ENCODE peak calls at places on chromosomes 3 and 15, in seven cellular contexts. D is stomach, B is HCT116, F is psoas muscle, K is fibroblast of lung, X is breast epithelium, A is suprapubic skin. U is an unnamed sample.

GRCh38 chr15:38085931-38086562 is 151.6 kb downstream of the TMCO5A start:
- DNase-seq in D (no peak), B (no peak), F (no peak), K (peak; percentile 91), X (no peak), A (no peak), U (no peak)

GRCh38 chr3:134666466-134666865 is 15.6 kb upstream of the KY start:
- DNase-seq in D (no peak), B (no peak), F (no peak), K (peak; percentile 44), X (no peak), A (no peak), U (no peak)

GRCh38 chr3:120741320-120741719 is 996 bp downstream of the RABL3 start:
- DNase-seq in D (no peak), B (no peak), F (no peak), K (no peak), X (no peak), A (no peak), U (no peak)

GRCh38 chr3:156388469-156389150 is 166.3 kb downstream of the SSR3 start:
- DNase-seq in D (no peak), B (no peak), F (no peak), K (peak; percentile 99), X (no peak), A (no peak), U (no peak)

GRCh38 chr3:117035785-117036184 is 326.2 kb downstream of the TUSC7 start:
- DNase-seq in D (no peak), B (no peak), F (peak; percentile 52), K (peak; percentile 4), X (no peak), A (no peak), U (peak; percentile 65)

GRCh38 chr3:59443618-59444292 is 393.9 kb upstream of the CFAP20DC start:
- DNase-seq in D (no peak), B (no peak), F (no peak), K (no peak), X (no peak), A (no peak), U (no peak)

GRCh38 chr3:168040624-168041208 is 55.0 kb downstream of the GOLIM4 start:
- DNase-seq in D (no peak), B (peak; percentile 32), F (no peak), K (peak; percentile 56), X (no peak), A (no peak), U (peak; percentile 50)

GRCh38 chr3:193240850-193241706 is at the start of gene PLAAT1:
- DNase-seq in D (peak; percentile 75), B (no peak), F (peak; percentile 90), K (peak; percentile 69), X (peak; percentile 29), A (no peak), U (peak; percentile 90)

GRCh38 chr3:114892880-114893279 is 254.2 kb downstream of the ZBTB20 start:
- DNase-seq in D (no peak), B (no peak), F (no peak), K (no peak), X (no peak), A (no peak), U (no peak)

GRCh38 chr15:59280855-59281254 is 74.2 kb downstream of the LDHAL6B start:
- DNase-seq in D (no peak), B (no peak), F (no peak), K (no peak), X (no peak), A (no peak), U (no peak)

GRCh38 chr3:126857928-126858327 is 125.0 kb upstream of the PLXNA1 start:
- DNase-seq in D (no peak), B (no peak), F (no peak), K (no peak), X (no peak), A (no peak), U (no peak)

GRCh38 chr15:77173487-77173886 is 102.6 kb upstream of the TSPAN3 start:
- DNase-seq in D (no peak), B (no peak), F (no peak), K (no peak), X (no peak), A (no peak), U (no peak)

GRCh38 chr3:66276705-66277274 is 56.0 kb downstream of the SLC25A26 start:
- DNase-seq in D (peak; percentile 68), B (peak; percentile 55), F (no peak), K (peak; percentile 63), X (peak; percentile 41), A (no peak), U (peak; percentile 84)

GRCh38 chr3:63912768-63913588 is 795 bp upstream of the SCAANT1 start:
- DNase-seq in D (peak; percentile 76), B (peak; percentile 32), F (peak; percentile 70), K (peak; percentile 77), X (peak; percentile 73), A (peak; percentile 83), U (peak; percentile 76)

GRCh38 chr3:105526349-105527111 is 159.8 kb downstream of the ALCAM start:
- DNase-seq in D (no peak), B (no peak), F (no peak), K (peak; percentile 73), X (no peak), A (no peak), U (no peak)

GRCh38 chr3:126926684-126927404 is 56.1 kb upstream of the PLXNA1 start:
- DNase-seq in D (no peak), B (peak; percentile 19), F (peak; percentile 76), K (peak; percentile 92), X (no peak), A (no peak), U (no peak)

GRCh38 chr15:74950078-74951000 is 6.2 kb downstream of the RPP25 start:
- DNase-seq in D (peak; percentile 85), B (peak; percentile 60), F (peak; percentile 68), K (peak; percentile 49), X (peak; percentile 67), A (peak; percentile 85), U (peak; percentile 97)

GRCh38 chr3:169662215-169663070 is 1.1 kb downstream of the MECOM start:
- DNase-seq in D (peak; percentile 79), B (peak; percentile 24), F (peak; percentile 78), K (peak; percentile 70), X (no peak), A (no peak), U (peak; percentile 94)

GRCh38 chr3:104911376-104911775 is 455.3 kb upstream of the ALCAM start:
- DNase-seq in D (no peak), B (no peak), F (no peak), K (no peak), X (no peak), A (no peak), U (no peak)

GRCh38 chr3:35721628-35722027 is 82.3 kb downstream of the ARPP21 start:
- DNase-seq in D (no peak), B (no peak), F (no peak), K (peak; percentile 24), X (no peak), A (no peak), U (no peak)

GRCh38 chr15:68797589-68798377 is 22.9 kb downstream of the ANP32A start:
- DNase-seq in D (no peak), B (no peak), F (no peak), K (no peak), X (no peak), A (no peak), U (no peak)

GRCh38 chr3:16982439-16982838 is 97.7 kb downstream of the PLCL2 start:
- DNase-seq in D (no peak), B (no peak), F (no peak), K (no peak), X (no peak), A (no peak), U (no peak)

GRCh38 chr3:194687638-194688206 is 2.0 kb downstream of the FAM43A start:
- DNase-seq in D (peak; percentile 79), B (no peak), F (peak; percentile 83), K (peak; percentile 69), X (peak; percentile 63), A (peak; percentile 85), U (peak; percentile 94)

GRCh38 chr3:48465531-48466378 is 19.2 kb downstream of the ATRIP start:
- DNase-seq in D (peak; percentile 97), B (peak; percentile 96), F (peak; percentile 98), K (peak; percentile 100), X (peak; percentile 99), A (peak; percentile 99), U (peak; percentile 99)
- H3K4me3 ChIP-seq in D (peak overlapping the region; percentile 51), B (peak overlapping the region; percentile 56), F (peak overlapping the region; percentile 77), K (peak overlapping the region; percentile 66), X (peak overlapping the region; percentile 56), A (peak overlapping the region; percentile 61), U (no peak overlapping the region)

DNA sequence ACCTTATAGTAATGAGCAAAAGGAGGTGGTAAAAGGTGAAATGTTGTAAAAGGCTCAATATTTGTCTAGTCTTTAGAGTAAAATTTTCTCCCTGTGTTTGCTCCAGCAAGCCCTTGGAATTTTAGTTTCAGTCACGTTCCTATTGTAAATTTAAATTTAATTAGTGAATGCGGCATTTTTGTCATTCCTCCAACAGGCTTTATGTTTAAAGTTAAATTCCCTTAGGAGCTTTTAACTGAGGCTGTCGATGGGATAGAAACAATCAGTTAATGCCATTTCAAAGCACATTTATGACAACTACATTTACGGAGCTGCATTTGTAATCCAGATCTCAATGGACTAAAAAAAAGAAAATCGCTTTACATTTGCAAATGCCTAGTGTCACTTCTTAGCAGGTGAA is 868 bp upstream of the GADL1 start:
- DNase-seq in D (no peak), B (no peak), F (no peak), K (no peak), X (no peak), A (no peak), U (no peak)
- H3K27ac ChIP-seq in D (no peak overlapping the region), B (no peak overlapping the region), F (peak overlapping the region; percentile 79), K (no peak overlapping the region), X (no peak overlapping the region), A (no peak overlapping the region), U (no peak overlapping the region)

DNA sequence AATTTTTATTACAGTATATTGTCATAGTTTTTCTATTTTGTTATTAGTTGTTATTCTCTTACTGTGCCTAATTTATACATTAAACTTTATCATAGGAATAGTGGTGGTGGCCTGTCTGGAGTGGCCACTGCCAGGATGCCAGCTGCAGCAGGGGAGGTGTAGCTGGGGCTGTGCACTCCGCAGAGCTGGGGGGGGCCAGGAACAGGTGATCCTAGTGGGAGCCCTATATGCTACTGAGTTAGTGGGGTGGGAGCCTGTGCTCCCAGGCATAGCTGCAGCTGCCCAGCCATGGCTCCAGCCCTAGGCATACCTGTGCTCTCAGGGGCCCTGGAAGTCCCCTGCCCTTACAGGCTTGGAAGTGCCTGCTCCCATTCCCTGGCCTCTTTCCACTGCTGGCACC is 638.1 kb upstream of the KCNMB2 start:
- DNase-seq in D (no peak), B (no peak), F (no peak), K (no peak), X (no peak), A (no peak), U (no peak)
- H3K9me3 ChIP-seq in D (peaks cover 33% of the 10 kb centered on the region), B (no peaks in the 10 kb centered on the region), F (peaks cover 31% of the 10 kb centered on the region), K (no peaks in the 10 kb centered on the region), X (peaks cover 37% of the 10 kb centered on the region), A (peaks cover 8% of the 10 kb centered on the region), U (peaks cover 23% of the 10 kb centered on the region)

GRCh38 chr15:39618063-39618823 is 37.4 kb downstream of the THBS1 start:
- DNase-seq in D (no peak), B (no peak), F (no peak), K (no peak), X (no peak), A (no peak), U (no peak)

GRCh38 chr15:39621210-39621609 is 40.3 kb downstream of the THBS1 start:
- DNase-seq in D (no peak), B (no peak), F (no peak), K (no peak), X (no peak), A (no peak), U (no peak)

GRCh38 chr15:39613861-39614260 is 33.0 kb downstream of the THBS1 start:
- DNase-seq in D (no peak), B (no peak), F (no peak), K (no peak), X (no peak), A (no peak), U (no peak)

GRCh38 chr15:39613271-39613670 is 32.4 kb downstream of the THBS1 start:
- DNase-seq in D (no peak), B (no peak), F (no peak), K (no peak), X (no peak), A (no peak), U (no peak)

GRCh38 chr15:39616731-39617455 is 36.0 kb downstream of the THBS1 start:
- DNase-seq in D (no peak), B (no peak), F (no peak), K (no peak), X (no peak), A (no peak), U (no peak)
- H3K4me3 ChIP-seq in D (no peak overlapping the region), B (no peak overlapping the region), F (no peak overlapping the region), K (no peak overlapping the region), X (no peak overlapping the region), A (no peak overlapping the region), U (no peak overlapping the region)